ENCODE peak calls at places on chromosomes 12 and 14, in seven cellular contexts. F, V, B, O, Y, R and I are unnamed samples.

GRCh38 chr14:50943943-50944646 is at the start of gene PYGL:
- DNase-seq in O (peak; percentile 68), F (peak; percentile 84), R (no peak), B (peak; percentile 55), V (peak; percentile 43), Y (no peak), I (peak; percentile 85)

GRCh38 chr14:24891987-24892729 is 157.8 kb downstream of the STXBP6 start:
- DNase-seq in V (no peak), O (no peak), F (no peak), B (no peak), Y (no peak), R (no peak), I (no peak)

GRCh38 chr14:102256691-102257090 is 48.3 kb downstream of the MOK start:
- DNase-seq in B (no peak), Y (no peak), F (no peak), O (no peak), V (no peak), R (no peak), I (no peak)

GRCh38 chr14:34843011-34843554 is 32.1 kb downstream of the BAZ1A start:
- DNase-seq in O (peak; percentile 9), R (peak; percentile 27), F (peak; percentile 11), Y (no peak), B (peak; percentile 23), V (no peak), I (peak; percentile 41)

GRCh38 chr12:28780096-28780495 is 369.0 kb upstream of the FAR2 start:
- DNase-seq in B (peak; percentile 12), O (no peak), V (no peak), Y (no peak), R (no peak), F (no peak), I (no peak)

GRCh38 chr14:102020058-102020971 is 55.9 kb downstream of the DYNC1H1 start:
- DNase-seq in V (no peak), O (no peak), F (no peak), Y (no peak), R (no peak), B (no peak), I (no peak)

GRCh38 chr12:24554612-24555300 is 394.1 kb downstream of the BCAT1 start:
- DNase-seq in O (no peak), V (no peak), B (no peak), R (no peak), Y (no peak), F (no peak), I (no peak)

GRCh38 chr14:101460521-101460920 is 100.8 kb upstream of the DIO3 start:
- DNase-seq in O (no peak), Y (no peak), R (no peak), B (no peak), V (no peak), F (no peak), I (no peak)

GRCh38 chr12:24600559-24600958 is 348.3 kb downstream of the BCAT1 start:
- DNase-seq in Y (no peak), F (no peak), V (no peak), B (no peak), R (no peak), O (no peak), I (no peak)

GRCh38 chr12:71353607-71354006 is 86.0 kb upstream of the LGR5 start:
- DNase-seq in B (no peak), O (no peak), F (no peak), R (no peak), Y (no peak), V (no peak), I (no peak)

GRCh38 chr14:105883066-105884005 is 357.0 kb downstream of the TMEM121 start:
- DNase-seq in V (no peak), O (no peak), F (no peak), B (no peak), Y (no peak), R (no peak), I (no peak)

GRCh38 chr12:54232790-54233189 is 44.0 kb upstream of the SMUG1 start:
- DNase-seq in Y (no peak), R (no peak), O (no peak), B (no peak), V (no peak), F (no peak), I (no peak)

GRCh38 chr14:94561656-94562010 is 391 bp downstream of the SERPINA4 start:
- DNase-seq in V (no peak), O (no peak), F (no peak), R (no peak), Y (no peak), B (no peak), I (no peak)

GRCh38 chr14:59435987-59436386 is 29.2 kb downstream of the GPR135 start:
- DNase-seq in F (no peak), R (no peak), V (no peak), B (no peak), O (no peak), Y (no peak), I (no peak)

GRCh38 chr14:100065942-100066574 is 836 bp downstream of the EVL start:
- DNase-seq in Y (no peak), R (peak; percentile 94), F (no peak), O (no peak), B (no peak), V (no peak), I (no peak)

GRCh38 chr12:17030338-17030737 is 424.4 kb upstream of the LMO3 start:
- DNase-seq in O (no peak), Y (no peak), V (no peak), R (no peak), F (no peak), B (no peak), I (no peak)

GRCh38 chr14:101409006-101409543 is 152.2 kb upstream of the DIO3 start:
- DNase-seq in Y (no peak), R (no peak), V (no peak), F (no peak), O (no peak), B (no peak), I (no peak)

GRCh38 chr12:105850103-105850968 is 288.4 kb downstream of the NUAK1 start:
- DNase-seq in R (no peak), B (no peak), O (no peak), V (no peak), F (no peak), Y (no peak), I (no peak)

GRCh38 chr14:62084020-62084419 is 321.8 kb downstream of the SNAPC1 start:
- DNase-seq in Y (no peak), B (no peak), R (no peak), V (no peak), O (no peak), F (no peak), I (no peak)

GRCh38 chr14:92676031-92676430 is 72.4 kb downstream of the LGMN start:
- DNase-seq in B (no peak), R (no peak), V (no peak), O (no peak), F (no peak), Y (no peak), I (no peak)

GRCh38 chr12:63306476-63306875 is 155.5 kb upstream of the AVPR1A start:
- DNase-seq in R (no peak), F (no peak), V (no peak), B (no peak), O (no peak), Y (no peak), I (no peak)

GRCh38 chr14:52080817-52081755 is 12.2 kb upstream of the NID2 start:
- DNase-seq in Y (no peak), V (peak; percentile 3), R (no peak), O (no peak), F (no peak), B (peak; percentile 23), I (no peak)

DNA sequence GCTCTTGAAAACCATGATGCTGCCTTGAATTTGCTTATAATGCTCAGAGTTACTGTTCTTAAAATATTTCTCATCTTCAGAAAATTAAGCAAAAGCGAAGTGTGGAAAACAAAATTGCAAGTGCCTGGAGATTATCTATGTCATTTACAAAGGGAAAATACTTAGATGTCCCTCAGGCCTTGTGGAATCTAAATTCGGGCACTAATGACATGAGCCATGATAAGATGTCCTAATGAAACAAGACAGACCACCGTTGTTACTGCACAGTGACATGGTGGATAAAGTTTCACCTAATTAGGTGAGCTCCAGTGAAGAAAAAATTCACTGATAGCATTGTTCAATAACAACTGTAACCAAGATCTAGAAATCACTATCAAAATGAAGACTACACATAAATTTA is 30.4 kb downstream of the PPP1R13B start:
- DNase-seq in F (peak; percentile 76), B (no peak), R (no peak), V (no peak), Y (no peak), O (no peak), I (no peak)
- TF ChIP-seq JUND in F (no peak), B (no peak), R (no peak), V (no peak), Y (no peak), O (no peak), I (no peak)

GRCh38 chr14:23141706-23142467 is 22.8 kb upstream of the CEBPE start:
- DNase-seq in Y (no peak), R (no peak), V (no peak), F (peak; percentile 39), O (no peak), B (no peak), I (peak; percentile 91)
- TF ChIP-seq JUND in Y (no peak), R (no peak), V (no peak), F (no peak), O (no peak), B (no peak), I (no peak)

DNA sequence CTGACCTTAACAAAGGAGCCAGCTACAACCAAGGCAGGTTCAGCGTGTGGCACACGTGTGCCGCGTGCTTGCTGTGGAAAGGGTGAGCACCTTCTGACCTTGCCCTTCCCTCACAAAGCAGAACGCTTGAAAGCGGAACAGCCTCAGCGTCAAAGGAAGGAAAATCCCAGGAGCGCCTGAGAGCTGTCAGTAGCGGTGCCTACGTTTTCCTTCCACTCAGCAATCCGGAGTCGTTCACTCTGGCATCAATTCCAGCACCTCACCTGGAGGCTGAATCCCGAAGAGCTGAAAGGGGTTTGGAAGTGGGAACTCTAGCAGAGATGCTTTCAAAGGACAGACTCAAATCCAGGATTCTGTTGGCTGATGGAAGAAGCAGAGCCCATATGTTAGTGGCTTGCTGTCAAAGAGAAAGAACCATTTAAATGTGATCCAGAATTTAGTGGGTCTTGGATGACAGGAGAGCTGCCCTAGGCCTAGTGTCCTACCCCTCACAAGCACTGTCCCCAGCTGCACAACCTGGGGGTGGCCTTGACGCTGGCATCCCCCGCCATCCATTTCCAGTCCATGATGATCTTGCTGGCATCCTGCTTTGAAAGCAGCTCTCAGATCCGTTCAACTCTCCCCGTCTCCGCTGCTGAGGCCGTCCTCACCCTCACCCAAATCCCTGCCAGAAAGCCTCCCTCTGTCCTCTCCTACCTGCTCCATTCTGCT is 27.0 kb downstream of the CCDC92 start:
- DNase-seq in O (no peak), V (no peak), R (no peak), Y (no peak), F (no peak), B (no peak), I (no peak)
- TF ChIP-seq JUND in O (no peak), V (no peak), R (no peak), Y (no peak), F (no peak), B (no peak), I (no peak)

DNA sequence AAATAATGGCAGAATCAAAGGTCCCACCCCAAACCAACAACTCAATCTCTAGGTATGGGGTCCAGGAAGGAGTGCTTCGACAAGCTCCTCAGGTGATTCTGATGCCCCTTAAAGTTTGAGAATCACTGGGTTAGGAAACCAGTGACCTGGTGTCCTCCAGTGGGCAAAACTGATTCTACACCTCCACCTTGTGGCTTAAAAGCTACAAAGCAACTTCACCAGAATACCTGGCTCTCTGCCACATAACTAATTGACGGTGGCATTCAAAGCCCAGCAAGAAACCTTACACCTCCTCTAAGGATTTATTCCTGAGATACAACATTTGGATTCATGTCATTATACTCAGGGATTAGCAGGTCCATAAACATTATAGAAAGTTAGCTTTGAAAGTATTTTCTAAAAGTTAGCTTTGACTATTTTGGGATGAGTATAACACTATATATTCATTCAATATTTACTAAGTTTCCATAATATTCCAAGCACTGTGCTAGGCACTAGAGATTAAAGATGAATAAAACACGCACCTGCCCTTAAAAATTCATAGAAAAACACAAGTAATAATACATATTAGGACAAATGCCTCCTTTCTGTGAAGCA is 45.4 kb downstream of the DCAF5 start:
- DNase-seq in Y (no peak), R (peak; percentile 20), B (peak; percentile 69), F (peak; percentile 61), O (peak; percentile 14), V (peak; percentile 60), I (no peak)
- TF ChIP-seq JUND in Y (no peak), R (no peak), B (no peak), F (no peak), O (no peak), V (no peak), I (no peak)